ENCODE peak calls at places on chromosomes 12 and 14, in seven cellular contexts. I is GM12865, D is AG10803, Q is fibroblast of pulmonary artery, R is pancreas, F is choroid plexus epithelial cell, V is lower lobe of right lung. K is an unnamed sample.

GRCh38 chr14:51211149-51211548 is 28.9 kb upstream of the TMX1 start:
- DNase-seq in I (no peak), D (no peak), Q (peak; percentile 44), R (peak; percentile 61), F (peak; percentile 80), V (no peak), K (no peak)

GRCh38 chr12:45051490-45052105 is 699 bp upstream of the DBX2 start:
- DNase-seq in I (no peak), D (peak; percentile 6), Q (peak; percentile 17), R (no peak), F (peak; percentile 13), V (peak; percentile 25), K (no peak)

GRCh38 chr12:92717202-92717601 is 14.4 kb downstream of the PLEKHG7 start:
- DNase-seq in I (no peak), D (peak; percentile 60), Q (peak; percentile 79), R (no peak), F (peak; percentile 77), V (no peak), K (no peak)

GRCh38 chr14:56794557-56795283 is 15.6 kb downstream of the OTX2 start:
- DNase-seq in I (no peak), D (no peak), Q (no peak), R (no peak), F (no peak), V (no peak), K (no peak)

GRCh38 chr14:34810028-34810427 is 65.1 kb downstream of the BAZ1A start:
- DNase-seq in I (no peak), D (no peak), Q (no peak), R (no peak), F (no peak), V (no peak), K (no peak)

GRCh38 chr12:13613297-13613696 is 368.1 kb downstream of the GRIN2B start:
- DNase-seq in I (no peak), D (no peak), Q (no peak), R (no peak), F (no peak), V (no peak), K (no peak)

GRCh38 chr14:99186956-99187690 is 84.9 kb downstream of the BCL11B start:
- DNase-seq in I (no peak), D (no peak), Q (no peak), R (no peak), F (no peak), V (no peak), K (no peak)

GRCh38 chr14:71932229-71932951 is at the start of gene RGS6:
- DNase-seq in I (peak; percentile 81), D (no peak), Q (peak; percentile 6), R (peak; percentile 47), F (peak; percentile 29), V (peak; percentile 56), K (no peak)

GRCh38 chr12:127162902-127163301 is 1104.1 kb upstream of the TMEM132C start:
- DNase-seq in I (peak; percentile 75), D (peak; percentile 74), Q (peak; percentile 43), R (no peak), F (peak; percentile 78), V (no peak), K (no peak)

GRCh38 chr12:31278445-31279242 is 47.3 kb downstream of the SINHCAF start:
- DNase-seq in I (no peak), D (no peak), Q (no peak), R (no peak), F (no peak), V (no peak), K (no peak)

GRCh38 chr12:114961491-114961890 is 277.5 kb upstream of the TBX3 start:
- DNase-seq in I (no peak), D (no peak), Q (no peak), R (no peak), F (no peak), V (no peak), K (no peak)

GRCh38 chr14:101908795-101909194 is 55.6 kb upstream of the DYNC1H1 start:
- DNase-seq in I (no peak), D (no peak), Q (no peak), R (no peak), F (no peak), V (no peak), K (no peak)

GRCh38 chr12:129075451-129076208 is 222.4 kb downstream of the GLT1D1 start:
- DNase-seq in I (no peak), D (no peak), Q (no peak), R (no peak), F (no peak), V (no peak), K (no peak)

GRCh38 chr12:116529686-116530085 is 29.5 kb upstream of the MAP1LC3B2 start:
- DNase-seq in I (no peak), D (peak; percentile 65), Q (no peak), R (no peak), F (no peak), V (no peak), K (no peak)

DNA sequence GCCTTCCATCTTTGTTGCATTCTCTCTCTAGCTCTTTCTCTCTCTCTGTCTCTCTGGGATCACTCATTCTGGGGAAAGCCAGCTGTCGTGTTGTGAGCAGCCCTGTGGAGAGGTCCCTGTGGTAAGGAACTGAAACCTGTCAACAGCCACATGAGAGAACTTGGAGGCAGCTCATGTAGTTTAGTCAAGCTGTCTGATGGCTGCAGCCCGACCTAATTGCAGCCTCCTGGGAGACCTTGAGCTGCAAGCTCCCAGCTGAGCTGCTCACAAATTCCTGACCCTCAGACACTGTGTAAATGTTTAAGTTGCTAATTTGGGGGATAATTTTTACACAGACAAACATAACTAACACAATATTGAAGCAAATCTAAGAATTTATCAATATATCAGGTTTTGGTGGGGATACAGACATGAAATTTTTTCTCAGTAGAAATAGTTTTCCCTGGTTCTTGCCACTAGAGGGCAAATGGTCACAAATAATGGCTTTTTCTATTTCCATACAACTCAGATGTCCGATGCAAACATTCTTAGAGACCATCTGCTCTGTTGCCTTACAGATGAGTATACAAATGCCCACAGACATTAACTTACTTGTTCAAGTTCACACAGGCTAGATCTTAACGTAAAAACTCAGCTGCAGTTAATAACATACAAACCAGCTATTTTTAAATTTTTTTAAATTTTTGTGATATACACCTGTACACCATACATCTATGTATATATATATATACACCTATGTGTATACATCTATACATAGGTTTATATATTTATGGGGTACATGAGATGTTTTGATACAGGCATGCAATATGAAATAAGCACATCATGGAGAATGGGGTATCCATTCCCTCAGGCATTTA is 15.5 kb upstream of the KRR1 start:
- DNase-seq in I (peak; percentile 73), D (peak; percentile 71), Q (peak; percentile 79), R (no peak), F (peak; percentile 81), V (no peak), K (no peak)
- TF ChIP-seq CTCF in I (peak; percentile 60), D (peak; percentile 78), Q (peak; percentile 66), R (peak; percentile 40), F (peak; percentile 62), V (peak; percentile 69), K (peak; percentile 61)

GRCh38 chr12:55820679-55821078 is 2.8 kb downstream of the ORMDL2 start:
- DNase-seq in I (no peak), D (no peak), Q (peak; percentile 44), R (no peak), F (peak; percentile 55), V (no peak), K (no peak)
- TF ChIP-seq CTCF in I (peak; percentile 4), D (peak; percentile 36), Q (peak; percentile 42), R (no peak), F (peak; percentile 54), V (no peak), K (no peak)

DNA sequence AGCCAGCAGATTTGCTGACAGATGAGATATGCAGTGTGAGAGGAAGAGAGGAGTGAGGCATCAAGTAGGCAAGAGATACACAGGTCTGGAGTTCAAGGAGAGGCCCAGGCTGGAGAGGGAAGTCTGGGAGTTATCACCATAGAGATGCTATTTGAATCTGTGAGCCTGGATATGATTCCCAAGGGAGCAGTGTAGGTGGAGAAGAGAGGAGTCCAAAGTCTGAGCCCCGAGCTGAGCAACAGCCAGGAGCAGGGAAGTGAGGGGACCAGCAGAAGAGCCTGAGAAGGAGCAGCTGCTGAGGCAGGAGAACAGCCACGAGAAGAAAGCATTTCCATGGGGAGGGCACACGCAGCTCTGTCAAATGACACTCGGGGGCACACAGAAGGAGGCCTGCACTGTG is 20.2 kb upstream of the NXPH4 start:
- DNase-seq in I (no peak), D (no peak), Q (no peak), R (no peak), F (no peak), V (no peak), K (no peak)
- TF ChIP-seq CTCF in I (no peak), D (no peak), Q (no peak), R (no peak), F (no peak), V (no peak), K (no peak)

DNA sequence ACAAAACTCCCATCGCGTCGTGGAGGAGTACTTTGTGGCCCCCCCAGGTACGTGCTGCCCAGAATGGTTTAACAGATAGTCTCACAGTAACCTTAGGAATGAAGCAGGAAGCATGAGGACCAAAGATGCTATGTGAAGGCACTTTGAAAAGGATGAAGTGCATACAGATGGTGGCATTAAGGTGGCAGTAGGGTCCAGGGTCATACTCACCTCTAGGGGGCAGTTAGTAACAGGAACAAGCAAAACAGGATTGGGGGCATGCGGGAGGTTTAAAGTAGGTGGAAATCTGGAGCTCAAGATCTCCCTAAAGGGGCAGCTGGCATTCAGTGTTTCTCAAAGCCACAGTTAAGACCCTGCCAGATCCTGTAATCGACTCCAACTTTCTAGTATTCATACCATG is 10.9 kb downstream of the GATC start:
- DNase-seq in I (peak; percentile 45), D (no peak), Q (peak; percentile 20), R (no peak), F (peak; percentile 13), V (no peak), K (no peak)
- TF ChIP-seq CTCF in I (peak; percentile 38), D (peak; percentile 39), Q (peak; percentile 37), R (no peak), F (peak; percentile 43), V (no peak), K (no peak)

DNA sequence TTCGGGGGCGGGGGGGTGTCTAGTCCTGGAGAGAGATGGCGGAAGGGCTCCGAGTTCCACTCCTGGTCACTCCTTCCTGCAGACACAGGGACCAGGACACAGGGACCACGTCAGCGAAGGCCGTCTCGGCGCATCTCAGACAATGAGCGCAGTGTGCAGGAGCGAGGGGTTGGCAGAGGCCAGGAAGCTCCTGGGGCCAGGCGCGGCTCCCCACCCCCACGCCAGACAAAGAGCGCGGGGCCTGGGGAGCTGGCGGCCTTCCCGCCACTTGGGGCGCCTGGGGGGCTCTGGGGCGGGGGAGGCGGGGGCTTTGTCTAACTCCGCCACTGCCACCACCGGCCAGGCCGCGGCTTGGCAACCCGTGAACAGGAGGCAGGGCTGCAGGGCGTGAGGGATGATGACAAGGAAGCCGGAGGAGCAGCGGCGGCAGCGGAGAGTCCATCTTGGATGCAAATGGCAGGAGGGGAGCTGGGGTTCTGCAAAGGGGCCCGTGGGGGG is 2.2 kb downstream of the CDK2AP1 start:
- DNase-seq in I (peak; percentile 58), D (peak; percentile 71), Q (peak; percentile 73), R (peak; percentile 60), F (peak; percentile 62), V (peak; percentile 76), K (peak; percentile 84)
- TF ChIP-seq CTCF in I (no peak), D (no peak), Q (no peak), R (no peak), F (peak; percentile 2), V (peak; percentile 20), K (no peak)

GRCh38 chr12:53174881-53175491 is 5.5 kb upstream of the ZNF740 start:
- DNase-seq in I (no peak), D (peak; percentile 45), Q (peak; percentile 36), R (no peak), F (no peak), V (no peak), K (no peak)
- TF ChIP-seq CTCF in I (peak; percentile 12), D (peak; percentile 45), Q (peak; percentile 28), R (no peak), F (peak; percentile 17), V (peak; percentile 34), K (no peak)

GRCh38 chr12:80015660-80016059 is 80.8 kb upstream of the PPP1R12A start:
- DNase-seq in I (no peak), D (no peak), Q (no peak), R (no peak), F (no peak), V (no peak), K (no peak)
- TF ChIP-seq CTCF in I (no peak), D (no peak), Q (no peak), R (no peak), F (no peak), V (no peak), K (no peak)

K was measured in right atrium auricular region.